ENCODE peak calls at places on chromosome 4, in ten cellular contexts. G, U, P, S, A, Y, C, X, O and W are unnamed samples.

GRCh38 chr4:20512980-20513379 is 187.3 kb upstream of the PACRGL start:
- DNase-seq in X (no peak), G (no peak), S (no peak), A (no peak), C (no peak), Y (no peak), P (no peak), O (no peak), U (no peak), W (no peak)

GRCh38 chr4:30802622-30803323 is 82.6 kb downstream of the PCDH7 start:
- DNase-seq in U (no peak), G (no peak), Y (no peak), P (no peak), X (no peak), O (no peak), A (no peak), S (no peak), C (no peak), W (no peak)

GRCh38 chr4:182556576-182556975 is 313.4 kb downstream of the TENM3 start:
- DNase-seq in Y (no peak), P (no peak), G (no peak), O (no peak), X (no peak), U (no peak), A (no peak), S (no peak), C (no peak), W (no peak)

GRCh38 chr4:124854968-124855367 is 142.4 kb upstream of the ANKRD50 start:
- DNase-seq in P (no peak), G (no peak), U (no peak), Y (no peak), X (no peak), C (peak; percentile 9), O (no peak), S (no peak), A (no peak), W (no peak)

GRCh38 chr4:2932951-2933565 is 30.1 kb downstream of the NOP14 start:
- DNase-seq in U (peak; percentile 58), X (no peak), O (no peak), G (peak; percentile 70), A (no peak), P (peak; percentile 38), C (no peak), Y (no peak), S (no peak), W (no peak)

GRCh38 chr4:42555828-42556227 is 101.1 kb downstream of the ATP8A1 start:
- DNase-seq in X (no peak), U (no peak), Y (no peak), O (no peak), G (no peak), A (no peak), S (no peak), C (no peak), P (no peak), W (no peak)

GRCh38 chr4:37970702-37971101 is 10.5 kb downstream of the PTTG2 start:
- DNase-seq in P (peak; percentile 84), S (peak; percentile 35), O (peak; percentile 76), G (peak; percentile 90), Y (peak; percentile 65), A (peak; percentile 38), C (no peak), U (peak; percentile 57), X (peak; percentile 22), W (no peak)

GRCh38 chr4:6251365-6251764 is 18.3 kb upstream of the WFS1 start:
- DNase-seq in C (no peak), P (no peak), O (no peak), Y (no peak), X (no peak), A (no peak), U (no peak), G (peak; percentile 41), S (no peak), W (no peak)

GRCh38 chr4:2256156-2256731 is 5.7 kb downstream of the MXD4 start:
- DNase-seq in P (peak; percentile 67), A (no peak), Y (no peak), U (peak; percentile 47), O (peak; percentile 60), X (no peak), S (no peak), G (peak; percentile 79), C (no peak), W (no peak)

GRCh38 chr4:143273170-143273917 is 63.3 kb upstream of the GAB1 start:
- DNase-seq in X (no peak), S (no peak), C (no peak), G (no peak), U (no peak), A (no peak), Y (no peak), O (no peak), P (no peak), W (no peak)

GRCh38 chr4:152063301-152064235 is 302.8 kb upstream of the GATB start:
- DNase-seq in A (no peak), S (peak; percentile 19), X (no peak), G (peak; percentile 69), C (no peak), O (peak; percentile 70), Y (no peak), P (peak; percentile 34), U (no peak), W (no peak)

GRCh38 chr4:140604544-140604943 is 35.8 kb upstream of the UCP1 start:
- DNase-seq in P (no peak), O (no peak), S (no peak), C (no peak), U (no peak), A (no peak), G (no peak), Y (no peak), X (no peak), W (no peak)

GRCh38 chr4:121534187-121534586 is 153.4 kb upstream of the QRFPR start:
- DNase-seq in S (no peak), X (no peak), G (no peak), U (no peak), Y (no peak), A (no peak), P (no peak), O (no peak), C (no peak), W (no peak)

GRCh38 chr4:112055100-112055499 is 90.2 kb upstream of the FAM241A start:
- DNase-seq in C (no peak), P (no peak), Y (no peak), G (no peak), S (no peak), X (no peak), A (no peak), O (no peak), U (no peak), W (no peak)

GRCh38 chr4:189232274-189232673 is 708.4 kb upstream of the FRG1 start:
- DNase-seq in C (no peak), P (no peak), O (no peak), U (no peak), G (no peak), Y (peak; percentile 2), X (no peak), S (no peak), A (no peak), W (no peak)

DNA sequence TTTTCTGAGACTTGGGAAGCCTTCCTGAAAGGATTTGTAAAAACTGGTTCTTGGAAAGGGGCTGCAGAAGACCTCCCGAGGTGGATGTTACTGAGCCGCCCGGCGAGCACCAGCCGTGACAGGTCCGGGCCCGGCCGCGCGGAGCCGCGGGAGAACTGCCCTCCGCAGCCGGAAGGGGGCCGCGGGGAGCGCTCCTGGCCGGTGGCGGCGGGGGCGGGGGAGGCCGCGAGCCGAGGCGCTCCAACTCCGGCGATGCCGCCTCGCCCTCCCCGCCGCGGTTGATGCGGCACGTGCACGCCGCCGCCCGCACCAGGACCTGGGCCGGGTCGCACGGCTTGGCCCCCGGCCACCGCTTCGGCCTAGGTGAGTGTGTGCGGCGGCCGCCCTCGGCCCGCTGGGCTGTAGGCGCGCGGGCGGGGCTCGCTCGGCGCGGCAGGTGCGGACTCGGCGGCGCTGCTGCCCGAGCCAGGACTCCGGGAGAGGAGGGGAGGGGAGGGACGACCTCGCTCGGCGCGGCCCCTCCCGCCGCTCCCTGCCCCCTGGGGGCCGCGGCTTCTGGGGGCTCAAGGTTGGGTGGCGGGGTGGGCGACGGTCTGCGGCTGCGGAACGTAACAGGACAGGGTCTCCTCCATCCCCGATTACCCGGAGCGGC is 1.7 kb downstream of the SPRY1 start:
- DNase-seq in P (peak; percentile 82), X (peak; percentile 89), C (peak; percentile 78), Y (peak; percentile 82), G (peak; percentile 89), O (peak; percentile 80), S (peak; percentile 15), U (peak; percentile 81), A (peak; percentile 75), W (peak; percentile 65)
- TF ChIP-seq CTCF in P (peak; percentile 53), X (no peak), C (peak; percentile 62), Y (peak; percentile 46), G (peak; percentile 67), O (peak; percentile 12), S (peak; percentile 21), U (peak; percentile 49), A (peak; percentile 47), W (peak; percentile 67)

GRCh38 chr4:7411896-7412585 is 22.7 kb downstream of the PSAPL1 start:
- DNase-seq in G (no peak), U (peak; percentile 22), Y (no peak), S (no peak), C (no peak), O (peak; percentile 26), P (peak; percentile 10), X (no peak), A (peak; percentile 4), W (no peak)
- TF ChIP-seq CTCF in G (no peak), U (no peak), Y (no peak), S (no peak), C (no peak), O (no peak), P (no peak), X (no peak), A (no peak), W (no peak)

DNA sequence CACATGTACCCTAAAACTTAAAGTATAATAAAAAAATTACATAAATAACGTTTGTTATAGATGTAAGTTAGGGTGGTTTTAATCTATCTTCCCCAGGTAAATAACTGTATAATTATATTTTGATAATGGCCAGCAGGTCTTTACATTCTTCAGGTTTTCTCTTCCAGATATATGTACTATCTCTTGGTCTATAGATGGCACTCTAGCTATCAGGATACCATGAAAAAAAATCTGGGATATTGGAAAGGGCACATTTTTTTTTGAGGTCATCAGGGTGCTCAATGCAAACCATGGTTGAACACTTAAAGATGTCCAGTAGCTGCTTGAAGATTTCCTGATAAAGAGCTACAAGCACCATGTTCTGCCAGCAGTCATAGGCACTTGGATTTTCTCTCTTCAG is 15.6 kb upstream of the ADH4 start:
- DNase-seq in X (no peak), P (no peak), U (no peak), S (no peak), G (no peak), A (no peak), C (no peak), Y (no peak), O (no peak), W (no peak)
- TF ChIP-seq CTCF in X (no peak), P (no peak), U (peak; percentile 36), S (no peak), G (no peak), A (no peak), C (no peak), Y (no peak), O (no peak), W (no peak)

DNA sequence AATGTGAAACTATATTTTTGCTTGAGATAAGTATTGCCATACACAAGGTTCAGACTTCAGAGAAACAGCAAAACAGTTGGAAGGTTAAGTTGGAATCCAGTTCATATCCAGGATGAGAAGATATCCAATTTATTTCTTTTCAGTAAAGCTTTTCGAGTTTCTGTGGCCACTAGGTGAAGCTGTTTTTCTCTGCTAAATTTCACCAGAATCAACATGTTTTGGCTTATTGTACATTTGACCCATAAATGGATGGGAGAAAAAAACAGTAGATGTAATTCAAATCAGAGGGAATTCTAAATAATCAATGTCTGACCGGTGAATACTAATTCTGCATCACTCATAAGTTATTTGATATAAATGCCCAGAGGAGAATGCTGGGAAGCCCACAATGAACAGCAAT is 9.1 kb upstream of the METTL14 start:
- DNase-seq in O (no peak), U (no peak), G (no peak), Y (no peak), X (no peak), C (no peak), A (no peak), S (no peak), P (no peak), W (no peak)
- TF ChIP-seq CTCF in O (no peak), U (peak; percentile 12), G (no peak), Y (no peak), X (no peak), C (no peak), A (no peak), S (no peak), P (no peak), W (no peak)